ENCODE peak calls at places on chromosomes 2 and 18, in five cellular contexts. X is HL-60, L is GM23338, Q is Panc1, J is A549. A is an unnamed sample.
A peak's percentile ranks its signal among the peaks of the same experiment; 100 is the strongest.

GRCh38 chr2:224532441-224532840 is 52.7 kb downstream of the CUL3 start:
- DNase-seq in X (no peak), L (no peak), Q (no peak), J (no peak), A (no peak)

GRCh38 chr2:2503864-2504418 is 172.9 kb upstream of the MYT1L start:
- DNase-seq in X (no peak), L (no peak), Q (no peak), J (no peak), A (peak; percentile 52)

GRCh38 chr2:134021830-134022524 is 231.9 kb upstream of the MGAT5 start:
- DNase-seq in X (no peak), L (no peak), Q (no peak), J (no peak), A (no peak)

GRCh38 chr2:162368494-162368893 is 24.6 kb downstream of the GCA start:
- DNase-seq in X (no peak), L (no peak), Q (no peak), J (no peak), A (no peak)

GRCh38 chr2:241499146-241499965 is 9.0 kb downstream of the STK25 start:
- DNase-seq in X (no peak), L (no peak), Q (no peak), J (no peak), A (no peak)

GRCh38 chr2:190849774-190850173 is 30.8 kb upstream of the GLS start:
- DNase-seq in X (no peak), L (no peak), Q (no peak), J (peak; percentile 26), A (no peak)

GRCh38 chr2:19176172-19176852 is 182.1 kb downstream of the OSR1 start:
- DNase-seq in X (no peak), L (no peak), Q (no peak), J (no peak), A (no peak)

GRCh38 chr18:26794210-26795101 is 71.1 kb downstream of the AQP4 start:
- DNase-seq in X (no peak), L (no peak), Q (no peak), J (no peak), A (no peak)

GRCh38 chr2:12883911-12884310 is 167.2 kb downstream of the TRIB2 start:
- DNase-seq in X (no peak), L (no peak), Q (no peak), J (no peak), A (no peak)

GRCh38 chr2:30259827-30260679 is 28.7 kb downstream of the LBH start:
- DNase-seq in X (no peak), L (no peak), Q (no peak), J (no peak), A (no peak)

GRCh38 chr2:29628078-29628765 is 293.2 kb downstream of the ALK start:
- DNase-seq in X (no peak), L (no peak), Q (no peak), J (no peak), A (no peak)

GRCh38 chr2:216849987-216850386 is 9.9 kb downstream of the TNP1 start:
- DNase-seq in X (no peak), L (no peak), Q (no peak), J (no peak), A (no peak)

GRCh38 chr2:127910415-127910814 is 24.7 kb upstream of the AMMECR1L start:
- DNase-seq in X (no peak), L (no peak), Q (no peak), J (no peak), A (no peak)

GRCh38 chr2:3493610-3493997 is 25.7 kb downstream of the ADI1 start:
- DNase-seq in X (no peak), L (peak; percentile 60), Q (no peak), J (peak; percentile 20), A (peak; percentile 87)

GRCh38 chr2:86336350-86337234 is 834 bp downstream of the REEP1 start:
- DNase-seq in X (no peak), L (peak; percentile 54), Q (no peak), J (no peak), A (no peak)

GRCh38 chr2:111705711-111706323 is 178.2 kb downstream of the ANAPC1 start:
- DNase-seq in X (peak; percentile 81), L (peak; percentile 84), Q (peak; percentile 96), J (peak; percentile 45), A (no peak)

GRCh38 chr2:147374410-147374811 is 470.4 kb upstream of the ACVR2A start:
- DNase-seq in X (no peak), L (no peak), Q (no peak), J (no peak), A (no peak)

GRCh38 chr2:167898297-167898696 is 349.1 kb downstream of the STK39 start:
- DNase-seq in X (no peak), L (no peak), Q (no peak), J (no peak), A (no peak)

GRCh38 chr2:10265328-10266132 is 37.2 kb upstream of the HPCAL1 start:
- DNase-seq in X (no peak), L (no peak), Q (no peak), J (no peak), A (no peak)

GRCh38 chr2:85326406-85326945 is 1.3 kb downstream of the TGOLN2 start:
- DNase-seq in X (peak; percentile 86), L (no peak), Q (no peak), J (no peak), A (no peak)

GRCh38 chr2:218209078-218209477 is 7.9 kb upstream of the ARPC2 start:
- DNase-seq in X (no peak), L (no peak), Q (no peak), J (no peak), A (no peak)

GRCh38 chr2:27638023-27638637 is 9.3 kb downstream of the GPN1 start:
- DNase-seq in X (no peak), L (no peak), Q (no peak), J (no peak), A (no peak)

GRCh38 chr2:207122914-207123744 is 42.6 kb downstream of the KLF7 start:
- DNase-seq in X (no peak), L (peak; percentile 50), Q (no peak), J (no peak), A (no peak)

GRCh38 chr18:11577271-11578112 is 31.9 kb upstream of the SLC35G4 start:
- DNase-seq in X (no peak), L (no peak), Q (no peak), J (no peak), A (no peak)

GRCh38 chr2:54663424-54664030 is 59.9 kb upstream of the EML6 start:
- DNase-seq in X (no peak), L (no peak), Q (no peak), J (no peak), A (no peak)

GRCh38 chr2:54664238-54664786 is 59.1 kb upstream of the EML6 start:
- DNase-seq in X (no peak), L (no peak), Q (no peak), J (no peak), A (no peak)

GRCh38 chr2:54666131-54666637 is 57.3 kb upstream of the EML6 start:
- DNase-seq in X (no peak), L (no peak), Q (no peak), J (peak; percentile 30), A (no peak)

GRCh38 chr2:54666741-54667639 is 56.5 kb upstream of the EML6 start:
- DNase-seq in X (no peak), L (no peak), Q (no peak), J (no peak), A (no peak)

DNA sequence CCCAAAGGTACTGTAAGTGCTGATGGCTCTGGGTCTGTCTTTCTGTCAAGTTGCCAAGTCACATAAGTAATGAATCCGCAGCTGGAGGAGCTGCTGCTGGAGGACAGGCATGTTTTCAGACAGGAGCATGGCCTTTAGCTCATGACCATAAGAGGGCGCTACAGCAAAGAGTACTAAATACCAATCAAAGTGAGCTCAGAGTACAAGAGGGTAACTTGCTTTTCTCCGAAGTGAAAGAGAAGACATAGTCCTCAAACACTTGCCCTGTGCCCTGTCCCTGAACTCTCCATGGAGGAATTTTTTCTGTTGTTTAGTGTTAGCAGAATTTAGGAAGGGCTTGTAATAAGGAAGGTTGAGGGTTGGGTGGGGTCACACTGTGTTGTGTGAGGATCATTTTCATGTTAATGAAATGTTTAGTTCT is 58.0 kb upstream of the EML6 start:
- DNase-seq in X (peak; percentile 29), L (peak; percentile 93), Q (peak; percentile 18), J (peak; percentile 73), A (peak; percentile 48)
- TF ChIP-seq REST in X (no peak), L (no peak), Q (no peak), J (no peak), A (no peak)

GRCh38 chr2:105243961-105244360 is 2.4 kb downstream of the GPR45 start:
- DNase-seq in X (no peak), L (peak; percentile 82), Q (no peak), J (no peak), A (peak; percentile 66)
- TF ChIP-seq REST in X (no peak), L (no peak), Q (no peak), J (no peak), A (no peak)

GRCh38 chr18:48220146-48220499 is 189.1 kb downstream of the ZBTB7C start:
- DNase-seq in X (no peak), L (no peak), Q (no peak), J (no peak), A (no peak)

GRCh38 chr18:48217306-48218250 is 191.6 kb downstream of the ZBTB7C start:
- DNase-seq in X (no peak), L (no peak), Q (no peak), J (no peak), A (no peak)

GRCh38 chr18:48222118-48222517 is 187.1 kb downstream of the ZBTB7C start:
- DNase-seq in X (peak; percentile 87), L (no peak), Q (no peak), J (peak; percentile 19), A (peak; percentile 40)

GRCh38 chr18:48218285-48219022 is 190.7 kb downstream of the ZBTB7C start:
- DNase-seq in X (no peak), L (no peak), Q (no peak), J (no peak), A (no peak)

GRCh38 chr18:48219429-48220145 is 189.6 kb downstream of the ZBTB7C start:
- DNase-seq in X (no peak), L (peak; percentile 21), Q (no peak), J (no peak), A (no peak)
- TF ChIP-seq REST in X (no peak), L (no peak), Q (no peak), J (no peak), A (no peak)

DNA sequence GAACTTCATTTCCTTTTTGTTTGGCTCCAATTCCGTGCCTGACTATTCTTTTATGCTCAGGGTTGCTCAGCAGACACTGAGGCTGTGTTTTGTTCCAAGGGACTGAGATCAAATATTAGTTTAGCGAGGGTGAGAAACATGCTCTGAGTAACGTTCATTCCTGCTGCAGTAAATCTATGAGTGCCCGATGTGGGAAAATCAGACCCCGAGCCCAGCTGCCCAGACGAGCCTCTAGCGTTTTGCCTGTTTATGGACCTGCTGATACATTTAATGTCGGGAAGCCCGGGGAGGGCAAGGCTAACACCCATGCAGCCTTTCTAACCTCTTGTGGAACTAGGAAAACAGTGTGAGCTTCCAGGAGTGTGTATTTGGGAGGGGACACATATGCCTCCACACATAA is 119.2 kb downstream of the VAPA start:
- DNase-seq in X (no peak), L (no peak), Q (no peak), J (no peak), A (no peak)
- TF ChIP-seq REST in X (no peak), L (no peak), Q (no peak), J (no peak), A (no peak)

A was measured in SK-N-SH.